ENCODE peak calls at places on chromosomes 3 and 15, in nine cellular contexts. I, L, A, E, Z, H, U, R and T are unnamed samples.

GRCh38 chr3:112007641-112008040 is 8.9 kb downstream of the TAGLN3 start:
- DNase-seq in H (peak; percentile 86), Z (no peak), L (no peak), U (no peak), A (no peak), I (no peak), R (no peak), E (no peak), T (no peak)

GRCh38 chr15:80317389-80318169 is 65.6 kb upstream of the CTXND1 start:
- DNase-seq in A (no peak), E (no peak), L (no peak), R (no peak), H (peak; percentile 83), U (no peak), I (no peak), Z (peak; percentile 40), T (peak; percentile 18)

GRCh38 chr3:155323063-155323666 is 29.7 kb upstream of the STRIT1 start:
- DNase-seq in Z (peak; percentile 45), I (no peak), R (peak; percentile 86), U (peak; percentile 50), H (peak; percentile 92), E (no peak), A (no peak), L (peak; percentile 59), T (no peak)

GRCh38 chr3:182501861-182502260 is 291.4 kb upstream of the ATP11B start:
- DNase-seq in I (no peak), Z (no peak), R (no peak), H (no peak), A (no peak), U (no peak), E (no peak), L (no peak), T (no peak)

GRCh38 chr15:69843927-69844326 is 253.8 kb downstream of the TLE3 start:
- DNase-seq in U (no peak), Z (no peak), R (no peak), A (no peak), I (no peak), L (no peak), E (no peak), H (no peak), T (no peak)

GRCh38 chr3:9347086-9347485 is 15.8 kb upstream of the THUMPD3 start:
- DNase-seq in U (no peak), A (no peak), E (no peak), H (peak; percentile 15), Z (no peak), L (no peak), I (no peak), R (no peak), T (no peak)

GRCh38 chr3:8739757-8740508 is 6.3 kb downstream of the CAV3 start:
- DNase-seq in U (no peak), Z (no peak), L (no peak), E (no peak), I (no peak), A (no peak), H (peak; percentile 54), R (no peak), T (no peak)

GRCh38 chr3:80770106-80771079 is 991.1 kb downstream of the GBE1 start:
- DNase-seq in H (peak; percentile 40), U (no peak), L (no peak), R (no peak), I (no peak), E (no peak), Z (no peak), A (no peak), T (no peak)

GRCh38 chr3:28716939-28717338 is 368.3 kb upstream of the AZI2 start:
- DNase-seq in Z (no peak), H (no peak), U (no peak), E (no peak), L (no peak), R (no peak), I (no peak), A (no peak), T (no peak)